ENCODE peak calls at places on chromosomes 7 and 10, in ten cellular contexts. K is T-helper 2 cell; E is transverse colon; M is mesothelial cell of epicardium; B is activated CD8-positive, alpha-beta T cell treated with anti-CD3 and anti-CD28 coated beads, Interleukin-2, amount 10 ng/mL, durations not matched to agents 7 days and 5 days; P is NCI-H1436; T is stimulated activated CD4-positive, alpha-beta T cell treated with anti-CD3 and anti-CD28 coated beads, Interleukin-1b, Interleukin-23, amount 100 ng/mL, for 4 hours; J is neural crest cell; G is RWPE1; L is GM19239. F is an unnamed sample.

GRCh38 chr7:7970620-7971307 is 2.2 kb downstream of the GLCCI1 start:
- DNase-seq in J (no peak), K (peak), B (peak), G (no peak), P (no peak), L (no peak), M (no peak), T (no peak), E (no peak), F (no peak)

GRCh38 chr7:154912921-154913644 is 89.8 kb downstream of the PAXIP1 start:
- DNase-seq in G (no peak), L (no peak), T (no peak), K (no peak), P (no peak), M (no peak), J (no peak), B (no peak), E (no peak), F (no peak)

GRCh38 chr7:108059526-108059925 is 56.6 kb upstream of the LAMB1 start:
- DNase-seq in K (no peak), G (no peak), L (no peak), P (no peak), J (no peak), E (no peak), B (no peak), M (no peak), T (no peak), F (no peak)

GRCh38 chr7:88628363-88629085 is 131.0 kb upstream of the ZNF804B start:
- DNase-seq in P (no peak), E (no peak), B (no peak), G (no peak), T (no peak), L (peak), M (no peak), J (no peak), K (no peak), F (no peak)

GRCh38 chr7:78007231-78007630 is 208.7 kb downstream of the PHTF2 start:
- DNase-seq in J (no peak), G (no peak), K (no peak), E (no peak), L (no peak), M (no peak), T (no peak), B (no peak), P (no peak), F (no peak)

GRCh38 chr7:80748302-80749042 is 110.0 kb downstream of the CD36 start:
- DNase-seq in T (no peak), B (no peak), L (no peak), G (no peak), P (no peak), M (no peak), E (no peak), J (no peak), K (no peak), F (no peak)

GRCh38 chr10:123577921-123578461 is 88.2 kb upstream of the GPR26 start:
- DNase-seq in J (no peak), L (no peak), B (no peak), T (no peak), G (no peak), K (no peak), M (no peak), P (no peak), E (no peak), F (no peak)

GRCh38 chr7:76310102-76310957 is 7.9 kb downstream of the HSPB1 start:
- DNase-seq in P (no peak), M (no peak), B (no peak), L (no peak), E (peak), K (no peak), T (no peak), J (no peak), G (no peak), F (no peak)

GRCh38 chr7:132345730-132346129 is 230.5 kb downstream of the PLXNA4 start:
- DNase-seq in M (no peak), E (no peak), G (no peak), P (no peak), K (no peak), L (no peak), J (no peak), T (no peak), B (no peak), F (no peak)